ENCODE peak calls at places on chromosomes 6 and 20, in six cellular contexts. One of them, this sample, is unnamed.

GRCh38 chr6:108897371-108897770 is 49.1 kb downstream of the ARMC2 start:
- DNase-seq in HepG2: no peak
- DNase-seq in endothelial cell of umbilical vein: peak; percentile 32
- DNase-seq in GM12878: no peak
- DNase-seq in K562: peak; percentile 12
- DNase-seq in A549: no peak
- DNase-seq in this sample: no peak

GRCh38 chr6:139240161-139241010 is 51.4 kb downstream of the TXLNB start:
- DNase-seq in HepG2: no peak
- DNase-seq in endothelial cell of umbilical vein: peak; percentile 67
- DNase-seq in GM12878: no peak
- DNase-seq in K562: no peak
- DNase-seq in A549: no peak
- DNase-seq in this sample: no peak

GRCh38 chr6:158358450-158359077 is 46.3 kb downstream of the TULP4 start:
- DNase-seq in HepG2: no peak
- DNase-seq in endothelial cell of umbilical vein: no peak
- DNase-seq in GM12878: no peak
- DNase-seq in K562: no peak
- DNase-seq in A549: no peak
- DNase-seq in this sample: no peak

GRCh38 chr6:97697450-97697849 is 414.4 kb upstream of the MMS22L start:
- DNase-seq in HepG2: no peak
- DNase-seq in endothelial cell of umbilical vein: no peak
- DNase-seq in GM12878: no peak
- DNase-seq in K562: no peak
- DNase-seq in A549: no peak
- DNase-seq in this sample: no peak

GRCh38 chr6:41090841-41091761 is 18.3 kb downstream of the NFYA start:
- DNase-seq in HepG2: no peak
- DNase-seq in endothelial cell of umbilical vein: no peak
- DNase-seq in GM12878: no peak
- DNase-seq in K562: no peak
- DNase-seq in A549: no peak
- DNase-seq in this sample: no peak

GRCh38 chr6:140372064-140372463 is 997.6 kb upstream of the CITED2 start:
- DNase-seq in HepG2: no peak
- DNase-seq in endothelial cell of umbilical vein: no peak
- DNase-seq in GM12878: no peak
- DNase-seq in K562: no peak
- DNase-seq in A549: no peak
- DNase-seq in this sample: no peak

GRCh38 chr6:155495011-155495768 is 39.6 kb upstream of the NOX3 start:
- DNase-seq in HepG2: peak; percentile 86
- DNase-seq in endothelial cell of umbilical vein: peak; percentile 48
- DNase-seq in GM12878: no peak
- DNase-seq in K562: peak; percentile 8
- DNase-seq in A549: no peak
- DNase-seq in this sample: peak; percentile 31

GRCh38 chr6:15248451-15249370 is 2.8 kb downstream of the JARID2 start:
- DNase-seq in HepG2: peak; percentile 93
- DNase-seq in endothelial cell of umbilical vein: peak; percentile 89
- DNase-seq in GM12878: peak; percentile 67
- DNase-seq in K562: peak; percentile 100
- DNase-seq in A549: peak; percentile 84
- DNase-seq in this sample: peak; percentile 99

GRCh38 chr6:104771258-104771832 is 88.4 kb downstream of the HACE1 start:
- DNase-seq in HepG2: peak; percentile 10
- DNase-seq in endothelial cell of umbilical vein: peak; percentile 51
- DNase-seq in GM12878: no peak
- DNase-seq in K562: peak; percentile 13
- DNase-seq in A549: peak; percentile 6
- DNase-seq in this sample: peak; percentile 53

GRCh38 chr20:14055127-14055742 is 59.9 kb downstream of the MACROD2 start:
- DNase-seq in HepG2: peak; percentile 77
- DNase-seq in endothelial cell of umbilical vein: peak; percentile 68
- DNase-seq in GM12878: no peak
- DNase-seq in K562: peak; percentile 59
- DNase-seq in A549: peak; percentile 20
- DNase-seq in this sample: peak; percentile 71

GRCh38 chr6:83429269-83429668 is 1.6 kb downstream of the ME1 start:
- DNase-seq in HepG2: no peak
- DNase-seq in endothelial cell of umbilical vein: no peak
- DNase-seq in GM12878: no peak
- DNase-seq in K562: no peak
- DNase-seq in A549: no peak
- DNase-seq in this sample: no peak

GRCh38 chr6:169165031-169165430 is 88.6 kb downstream of the THBS2 start:
- DNase-seq in HepG2: no peak
- DNase-seq in endothelial cell of umbilical vein: no peak
- DNase-seq in GM12878: no peak
- DNase-seq in K562: no peak
- DNase-seq in A549: no peak
- DNase-seq in this sample: no peak

GRCh38 chr6:39062014-39062740 is 13.6 kb downstream of the GLP1R start:
- DNase-seq in HepG2: no peak
- DNase-seq in endothelial cell of umbilical vein: no peak
- DNase-seq in GM12878: no peak
- DNase-seq in K562: no peak
- DNase-seq in A549: no peak
- DNase-seq in this sample: no peak

GRCh38 chr6:30325150-30325872 is 1.4 kb upstream of the TRIM39 start:
- DNase-seq in HepG2: peak; percentile 62
- DNase-seq in endothelial cell of umbilical vein: peak; percentile 46
- DNase-seq in GM12878: peak; percentile 23
- DNase-seq in K562: peak; percentile 92
- DNase-seq in A549: peak; percentile 62
- DNase-seq in this sample: peak; percentile 75
- TF ChIP-seq MYC in HepG2: no peak
- TF ChIP-seq MYC in endothelial cell of umbilical vein: no peak
- TF ChIP-seq MYC in GM12878: no peak
- TF ChIP-seq MYC in K562: no peak
- TF ChIP-seq MYC in A549: no peak
- TF ChIP-seq MYC in this sample: no peak

DNA sequence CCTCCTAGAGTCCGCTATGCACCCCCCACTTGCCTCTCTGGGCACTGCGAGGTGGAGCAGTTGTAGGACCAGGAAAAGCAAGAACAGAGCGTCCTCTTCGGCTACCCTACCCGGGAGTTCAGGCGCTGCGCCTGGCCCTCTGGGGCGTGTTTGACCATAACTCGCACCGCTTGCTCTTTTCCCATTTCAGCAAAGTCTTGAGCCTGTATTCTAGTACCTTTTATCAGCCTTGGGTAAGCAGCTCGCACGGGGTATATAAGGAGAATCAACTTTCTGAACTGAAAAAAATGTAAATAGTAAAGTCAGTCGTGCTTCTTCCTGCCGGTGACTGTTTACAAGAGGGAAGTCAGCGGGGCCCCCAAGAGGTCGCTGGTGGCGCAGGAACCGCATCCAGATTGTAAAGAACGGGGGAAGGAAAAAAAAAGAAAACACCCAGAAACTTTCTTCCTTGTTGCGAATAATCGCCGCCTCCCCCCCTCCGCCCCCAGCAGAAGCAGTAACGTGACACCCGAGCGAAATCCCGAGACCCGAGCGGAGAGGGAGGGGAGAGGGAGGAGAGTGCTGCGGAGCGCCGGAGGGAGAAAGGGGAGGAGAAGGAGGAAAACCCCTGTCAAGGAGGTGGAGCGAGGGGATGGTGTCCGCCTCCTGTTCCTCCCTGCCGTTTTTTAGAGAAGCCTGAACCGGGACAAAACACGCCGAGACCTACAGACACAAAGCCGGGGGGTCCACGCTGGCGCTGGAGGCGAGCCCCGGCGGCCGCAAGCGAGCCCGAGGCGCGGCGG is at the start of gene UST:
- DNase-seq in HepG2: no peak
- DNase-seq in endothelial cell of umbilical vein: peak; percentile 60
- DNase-seq in GM12878: no peak
- DNase-seq in K562: peak; percentile 74
- DNase-seq in A549: peak; percentile 47
- DNase-seq in this sample: peak; percentile 74
- TF ChIP-seq POLR2A in HepG2: no peak
- TF ChIP-seq POLR2A in endothelial cell of umbilical vein: no peak
- TF ChIP-seq POLR2A in GM12878: no peak
- TF ChIP-seq POLR2A in K562: no peak
- TF ChIP-seq POLR2A in A549: no peak
- TF ChIP-seq POLR2A in this sample: no peak

GRCh38 chr6:19159087-19159486 is 678.1 kb upstream of the ID4 start:
- DNase-seq in HepG2: no peak
- DNase-seq in endothelial cell of umbilical vein: no peak
- DNase-seq in GM12878: no peak
- DNase-seq in K562: no peak
- DNase-seq in A549: no peak
- DNase-seq in this sample: no peak
- TF ChIP-seq CTCF in HepG2: no peak
- TF ChIP-seq CTCF in endothelial cell of umbilical vein: no peak
- TF ChIP-seq CTCF in GM12878: no peak
- TF ChIP-seq CTCF in K562: no peak
- TF ChIP-seq CTCF in A549: no peak
- TF ChIP-seq CTCF in this sample: no peak

GRCh38 chr20:54173653-54174451 is at the start of gene CYP24A1:
- DNase-seq in HepG2: peak; percentile 80
- DNase-seq in endothelial cell of umbilical vein: no peak
- DNase-seq in GM12878: no peak
- DNase-seq in K562: no peak
- DNase-seq in A549: peak; percentile 97
- DNase-seq in this sample: peak; percentile 61
- TF ChIP-seq MYC in HepG2: peak; percentile 14
- TF ChIP-seq MYC in endothelial cell of umbilical vein: no peak
- TF ChIP-seq MYC in GM12878: no peak
- TF ChIP-seq MYC in K562: no peak
- TF ChIP-seq MYC in A549: no peak
- TF ChIP-seq MYC in this sample: no peak

DNA sequence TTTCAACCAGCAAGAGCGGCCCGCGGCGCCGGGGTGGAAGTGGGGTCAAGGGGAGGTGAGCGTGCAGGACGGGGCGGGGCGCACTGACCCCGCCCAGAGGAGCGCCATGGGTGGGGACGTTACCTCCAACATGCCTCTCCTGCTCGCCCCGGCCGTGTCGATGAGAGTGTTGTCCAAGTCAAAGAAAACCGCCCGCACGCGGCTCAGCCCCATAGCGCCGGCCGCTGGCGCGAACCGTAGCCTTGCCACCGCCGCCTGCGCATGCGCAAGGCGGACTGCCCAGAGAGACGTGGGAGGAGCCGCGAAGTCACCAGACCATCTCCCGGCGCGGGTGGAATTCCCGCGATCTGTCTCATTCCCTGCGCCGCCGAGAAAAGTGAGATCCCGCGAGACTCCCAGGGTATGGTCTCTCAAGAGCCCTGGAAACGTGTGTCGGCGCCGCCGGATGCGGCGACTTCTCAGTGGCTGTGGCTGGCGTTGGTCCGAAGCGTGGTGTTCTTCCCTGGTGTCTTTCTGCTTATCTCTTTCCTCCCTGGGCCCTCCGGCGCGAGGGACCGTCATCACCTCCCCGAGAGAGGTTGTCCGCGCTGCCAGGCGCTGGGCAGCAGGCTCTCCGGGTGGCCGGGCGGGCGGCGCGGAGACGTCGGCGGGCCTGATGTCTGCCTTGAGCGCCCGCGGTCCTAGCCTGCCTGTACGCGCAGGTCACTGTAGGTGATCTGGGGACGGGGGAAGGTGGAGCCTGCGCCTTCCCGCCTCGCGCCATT is at the start of gene NANP:
- DNase-seq in HepG2: peak; percentile 100
- DNase-seq in endothelial cell of umbilical vein: peak; percentile 99
- DNase-seq in GM12878: peak; percentile 86
- DNase-seq in K562: peak; percentile 94
- DNase-seq in A549: peak; percentile 98
- DNase-seq in this sample: peak; percentile 97
- TF ChIP-seq POLR2A in HepG2: peak; percentile 98
- TF ChIP-seq POLR2A in endothelial cell of umbilical vein: peak; percentile 97
- TF ChIP-seq POLR2A in GM12878: peak; percentile 86
- TF ChIP-seq POLR2A in K562: peak; percentile 92
- TF ChIP-seq POLR2A in A549: peak; percentile 92
- TF ChIP-seq POLR2A in this sample: peak; percentile 90

GRCh38 chr6:119277047-119277446 is 72.5 kb downstream of the MAN1A1 start:
- DNase-seq in HepG2: no peak
- DNase-seq in endothelial cell of umbilical vein: no peak
- DNase-seq in GM12878: no peak
- DNase-seq in K562: no peak
- DNase-seq in A549: no peak
- DNase-seq in this sample: no peak

GRCh38 chr6:119276211-119276610 is 73.3 kb downstream of the MAN1A1 start:
- DNase-seq in HepG2: no peak
- DNase-seq in endothelial cell of umbilical vein: no peak
- DNase-seq in GM12878: no peak
- DNase-seq in K562: no peak
- DNase-seq in A549: no peak
- DNase-seq in this sample: no peak

GRCh38 chr6:119280586-119281163 is 68.9 kb downstream of the MAN1A1 start:
- DNase-seq in HepG2: no peak
- DNase-seq in endothelial cell of umbilical vein: no peak
- DNase-seq in GM12878: no peak
- DNase-seq in K562: no peak
- DNase-seq in A549: no peak
- DNase-seq in this sample: no peak

GRCh38 chr6:119280080-119280479 is 69.5 kb downstream of the MAN1A1 start:
- DNase-seq in HepG2: no peak
- DNase-seq in endothelial cell of umbilical vein: no peak
- DNase-seq in GM12878: no peak
- DNase-seq in K562: no peak
- DNase-seq in A549: no peak
- DNase-seq in this sample: no peak

GRCh38 chr6:119278625-119279024 is 70.9 kb downstream of the MAN1A1 start:
- DNase-seq in HepG2: no peak
- DNase-seq in endothelial cell of umbilical vein: no peak
- DNase-seq in GM12878: no peak
- DNase-seq in K562: no peak
- DNase-seq in A549: no peak
- DNase-seq in this sample: no peak
- TF ChIP-seq CTCF in HepG2: no peak
- TF ChIP-seq CTCF in endothelial cell of umbilical vein: no peak
- TF ChIP-seq CTCF in GM12878: no peak
- TF ChIP-seq CTCF in K562: no peak
- TF ChIP-seq CTCF in A549: no peak
- TF ChIP-seq CTCF in this sample: no peak